ENCODE peak calls at places on chromosome 1, in seven cellular contexts. C, R, N, T, D, M and J are unnamed samples.

GRCh38 chr1:213087911-213088310 is 36.9 kb downstream of the RPS6KC1 start:
- DNase-seq in C (peak; percentile 6), R (no peak), N (no peak), T (no peak), D (no peak), M (no peak), J (no peak)

GRCh38 chr1:91712981-91713841 is 172.7 kb downstream of the TGFBR3 start:
- DNase-seq in C (no peak), R (no peak), N (no peak), T (no peak), D (no peak), M (no peak), J (peak; percentile 65)

GRCh38 chr1:217605390-217605789 is 25.5 kb downstream of the GPATCH2 start:
- DNase-seq in C (no peak), R (no peak), N (no peak), T (no peak), D (no peak), M (no peak), J (no peak)

GRCh38 chr1:85148524-85149250 is 52.1 kb downstream of the SYDE2 start:
- DNase-seq in C (no peak), R (no peak), N (no peak), T (no peak), D (no peak), M (no peak), J (peak; percentile 65)

GRCh38 chr1:179808503-179808902 is 65.4 kb downstream of the FAM163A start:
- DNase-seq in C (no peak), R (no peak), N (no peak), T (no peak), D (no peak), M (no peak), J (peak; percentile 87)

GRCh38 chr1:176149939-176150807 is 56.9 kb downstream of the COP1 start:
- DNase-seq in C (peak; percentile 18), R (peak; percentile 12), N (no peak), T (peak; percentile 14), D (no peak), M (no peak), J (no peak)

GRCh38 chr1:58331156-58331555 is 215.4 kb downstream of the OMA1 start:
- DNase-seq in C (no peak), R (no peak), N (no peak), T (no peak), D (no peak), M (no peak), J (no peak)

GRCh38 chr1:63794927-63795326 is 21.1 kb downstream of the ROR1 start:
- DNase-seq in C (no peak), R (no peak), N (no peak), T (no peak), D (no peak), M (no peak), J (peak; percentile 73)

GRCh38 chr1:14294860-14295259 is 303.6 kb upstream of the KAZN start:
- DNase-seq in C (no peak), R (no peak), N (no peak), T (no peak), D (no peak), M (no peak), J (no peak)

GRCh38 chr1:92805216-92805615 is 20.3 kb upstream of the EVI5 start:
- DNase-seq in C (no peak), R (no peak), N (no peak), T (no peak), D (no peak), M (no peak), J (peak; percentile 65)

GRCh38 chr1:4156241-4156640 is 256.2 kb upstream of the C1orf174 start:
- DNase-seq in C (no peak), R (no peak), N (no peak), T (no peak), D (no peak), M (no peak), J (no peak)
- H3K9me3 ChIP-seq in C (no peaks in the 10 kb centered on the region), R (no peaks in the 10 kb centered on the region), N (no peaks in the 10 kb centered on the region), T (no peaks in the 10 kb centered on the region), D (no peaks in the 10 kb centered on the region), M (peaks cover 5% of the 10 kb centered on the region), J (no peaks in the 10 kb centered on the region)

GRCh38 chr1:5647226-5647625 is 345.0 kb downstream of the NPHP4 start:
- DNase-seq in C (no peak), R (no peak), N (no peak), T (no peak), D (no peak), M (no peak), J (no peak)

GRCh38 chr1:5645135-5645399 is 347.2 kb downstream of the NPHP4 start:
- DNase-seq in C (no peak), R (no peak), N (no peak), T (no peak), D (no peak), M (no peak), J (no peak)

GRCh38 chr1:5644281-5645134 is 347.7 kb downstream of the NPHP4 start:
- DNase-seq in C (no peak), R (no peak), N (no peak), T (no peak), D (no peak), M (no peak), J (no peak)

GRCh38 chr1:5646486-5646885 is 345.7 kb downstream of the NPHP4 start:
- DNase-seq in C (no peak), R (no peak), N (no peak), T (no peak), D (no peak), M (no peak), J (no peak)

GRCh38 chr1:5645929-5646328 is 346.3 kb downstream of the NPHP4 start:
- DNase-seq in C (no peak), R (no peak), N (no peak), T (no peak), D (no peak), M (no peak), J (no peak)
- H3K9me3 ChIP-seq in C (no peaks in the 10 kb centered on the region), R (no peaks in the 10 kb centered on the region), N (no peaks in the 10 kb centered on the region), T (no peaks in the 10 kb centered on the region), D (no peaks in the 10 kb centered on the region), M (peaks cover 4% of the 10 kb centered on the region), J (peaks cover 4% of the 10 kb centered on the region)

DNA sequence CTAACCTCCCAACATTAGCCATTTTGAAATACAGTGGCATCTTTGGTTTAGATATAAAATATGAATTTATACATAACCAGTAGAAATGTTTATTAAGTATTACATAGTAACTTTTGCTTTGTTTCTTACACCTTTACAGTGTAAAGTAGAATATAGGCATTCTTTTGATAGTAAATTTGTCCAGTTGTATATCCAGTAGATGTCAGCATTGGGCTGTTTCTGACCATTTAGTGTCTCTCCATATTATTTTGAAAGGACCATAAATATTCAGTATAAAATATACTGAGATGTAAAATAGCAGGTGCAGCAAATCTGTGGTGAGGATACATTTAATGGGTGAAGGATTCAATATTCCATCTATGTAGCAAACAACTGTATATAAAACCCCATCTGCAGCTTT is 115.8 kb upstream of the ZRANB2 start:
- DNase-seq in C (no peak), R (peak; percentile 0), N (no peak), T (no peak), D (no peak), M (no peak), J (no peak)
- H3K9me3 ChIP-seq in C (no peaks in the 10 kb centered on the region), R (no peaks in the 10 kb centered on the region), N (no peaks in the 10 kb centered on the region), T (no peaks in the 10 kb centered on the region), D (no peaks in the 10 kb centered on the region), M (no peaks in the 10 kb centered on the region), J (no peaks in the 10 kb centered on the region)

DNA sequence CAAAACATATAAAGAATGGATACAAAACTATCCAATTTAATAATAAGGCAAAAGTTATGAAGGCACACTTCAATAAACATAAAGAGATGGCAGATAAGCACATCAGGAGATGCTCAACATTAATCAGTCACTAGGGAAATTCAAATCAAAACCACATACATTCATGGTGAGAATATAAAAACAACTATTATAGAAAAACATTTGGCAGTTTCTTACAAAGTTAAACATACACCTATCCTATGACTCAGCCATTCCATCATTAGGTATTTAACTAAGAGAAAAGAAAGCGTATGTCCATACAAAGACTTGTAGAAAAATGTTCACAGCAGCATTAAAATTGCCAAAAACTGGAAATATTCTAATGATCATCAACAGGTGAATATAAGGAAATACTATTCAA is 44.3 kb downstream of the KIFAP3 start:
- DNase-seq in C (no peak), R (no peak), N (no peak), T (no peak), D (no peak), M (no peak), J (no peak)
- H3K9me3 ChIP-seq in C (no peaks in the 10 kb centered on the region), R (peaks cover 16% of the 10 kb centered on the region), N (peaks cover 17% of the 10 kb centered on the region), T (peaks cover 6% of the 10 kb centered on the region), D (no peaks in the 10 kb centered on the region), M (no peaks in the 10 kb centered on the region), J (no peaks in the 10 kb centered on the region)

GRCh38 chr1:239536165-239536849 is 149.9 kb downstream of the CHRM3 start:
- DNase-seq in C (no peak), R (no peak), N (no peak), T (no peak), D (no peak), M (no peak), J (no peak)
- H3K9me3 ChIP-seq in C (no peaks in the 10 kb centered on the region), R (no peaks in the 10 kb centered on the region), N (no peaks in the 10 kb centered on the region), T (no peaks in the 10 kb centered on the region), D (no peaks in the 10 kb centered on the region), M (no peaks in the 10 kb centered on the region), J (peaks cover 3% of the 10 kb centered on the region)

GRCh38 chr1:118364882-118365281 is 179.9 kb upstream of the SPAG17 start:
- DNase-seq in C (no peak), R (no peak), N (no peak), T (no peak), D (no peak), M (no peak), J (no peak)

GRCh38 chr1:118370861-118371260 is 185.8 kb upstream of the SPAG17 start:
- DNase-seq in C (no peak), R (no peak), N (no peak), T (no peak), D (no peak), M (no peak), J (no peak)

GRCh38 chr1:118371612-118372011 is 186.6 kb upstream of the SPAG17 start:
- DNase-seq in C (no peak), R (no peak), N (no peak), T (no peak), D (no peak), M (no peak), J (no peak)

GRCh38 chr1:118363396-118363795 is 178.4 kb upstream of the SPAG17 start:
- DNase-seq in C (no peak), R (no peak), N (no peak), T (no peak), D (no peak), M (no peak), J (no peak)

DNA sequence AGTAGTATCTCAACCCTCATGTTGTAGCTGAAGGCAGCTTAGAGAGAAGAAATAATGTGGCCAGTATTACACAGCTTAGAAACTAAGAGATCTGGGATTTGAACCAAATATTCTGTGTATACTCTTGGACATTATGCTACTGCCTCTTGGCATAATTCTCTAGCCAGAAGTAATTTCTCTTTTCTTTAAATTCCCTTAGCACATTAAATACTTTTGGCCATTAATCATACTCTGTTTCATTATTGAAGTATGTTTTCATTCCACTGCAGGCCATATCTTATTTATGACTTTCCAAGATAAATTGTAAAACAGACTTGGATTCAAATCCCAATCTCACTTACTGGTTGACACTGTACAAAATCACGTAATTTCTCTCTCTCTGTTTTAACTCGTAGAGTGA is 181.3 kb upstream of the SPAG17 start:
- DNase-seq in C (no peak), R (no peak), N (no peak), T (no peak), D (no peak), M (no peak), J (no peak)
- H3K9me3 ChIP-seq in C (no peaks in the 10 kb centered on the region), R (peaks cover 5% of the 10 kb centered on the region), N (peaks cover 38% of the 10 kb centered on the region), T (no peaks in the 10 kb centered on the region), D (peaks cover 26% of the 10 kb centered on the region), M (peaks cover 5% of the 10 kb centered on the region), J (peaks cover 8% of the 10 kb centered on the region)